ENCODE peak calls at places on chromosomes 16 and 17, in five cellular contexts. One of them, this sample, is unnamed.

GRCh38 chr17:37713624-37714023 is 31.2 kb downstream of the HNF1B start:
- DNase-seq in AG04450: no peak
- DNase-seq in NB4: no peak
- DNase-seq in uterus: no peak
- DNase-seq in HL-60: no peak
- DNase-seq in this sample: no peak

GRCh38 chr16:22291020-22291419 is 6.2 kb upstream of the POLR3E start:
- DNase-seq in NB4: no peak
- DNase-seq in uterus: no peak
- DNase-seq in AG04450: no peak
- DNase-seq in HL-60: no peak
- DNase-seq in this sample: no peak

GRCh38 chr17:66783656-66784381 is 51.1 kb upstream of the CACNG5 start:
- DNase-seq in uterus: no peak
- DNase-seq in NB4: no peak
- DNase-seq in HL-60: no peak
- DNase-seq in AG04450: no peak
- DNase-seq in this sample: no peak

GRCh38 chr16:15484662-15485061 is 50.3 kb downstream of the BMERB1 start:
- DNase-seq in NB4: no peak
- DNase-seq in uterus: no peak
- DNase-seq in HL-60: no peak
- DNase-seq in AG04450: no peak
- DNase-seq in this sample: peak; percentile 64

GRCh38 chr16:89505204-89506112 is 2.7 kb upstream of the SPG7 start:
- DNase-seq in uterus: peak; percentile 83
- DNase-seq in AG04450: peak; percentile 77
- DNase-seq in NB4: peak; percentile 97
- DNase-seq in HL-60: peak; percentile 92
- DNase-seq in this sample: peak; percentile 89

GRCh38 chr17:5583426-5584382 is 605 bp downstream of the NLRP1 start:
- DNase-seq in uterus: peak; percentile 46
- DNase-seq in HL-60: no peak
- DNase-seq in AG04450: no peak
- DNase-seq in NB4: no peak
- DNase-seq in this sample: peak; percentile 15

GRCh38 chr17:38510424-38511125 is 82.3 kb downstream of the ARHGAP23 start:
- DNase-seq in NB4: no peak
- DNase-seq in AG04450: no peak
- DNase-seq in HL-60: no peak
- DNase-seq in uterus: no peak
- DNase-seq in this sample: no peak

GRCh38 chr16:89417352-89417751 is 73.0 kb downstream of the ANKRD11 start:
- DNase-seq in AG04450: no peak
- DNase-seq in NB4: no peak
- DNase-seq in HL-60: no peak
- DNase-seq in uterus: no peak
- DNase-seq in this sample: no peak

GRCh38 chr17:45433136-45433535 is 466 bp upstream of the ARHGAP27 start:
- DNase-seq in AG04450: no peak
- DNase-seq in uterus: no peak
- DNase-seq in NB4: peak; percentile 60
- DNase-seq in HL-60: peak; percentile 47
- DNase-seq in this sample: no peak

GRCh38 chr17:4881761-4882555 is 17.4 kb upstream of the C17orf107 start:
- DNase-seq in AG04450: no peak
- DNase-seq in NB4: peak; percentile 28
- DNase-seq in HL-60: peak; percentile 23
- DNase-seq in uterus: no peak
- DNase-seq in this sample: peak; percentile 69

GRCh38 chr17:1197379-1197778 is 17.6 kb upstream of the ABR start:
- DNase-seq in HL-60: peak; percentile 80
- DNase-seq in NB4: peak; percentile 93
- DNase-seq in uterus: peak; percentile 37
- DNase-seq in AG04450: no peak
- DNase-seq in this sample: no peak

GRCh38 chr17:28635506-28635905 is 9.5 kb downstream of the BLTP2 start:
- DNase-seq in HL-60: no peak
- DNase-seq in uterus: no peak
- DNase-seq in NB4: no peak
- DNase-seq in AG04450: no peak
- DNase-seq in this sample: no peak

GRCh38 chr16:60107467-60107866 is 1373.4 kb upstream of the GOT2 start:
- DNase-seq in HL-60: peak; percentile 54
- DNase-seq in AG04450: no peak
- DNase-seq in NB4: peak; percentile 66
- DNase-seq in uterus: no peak
- DNase-seq in this sample: no peak

GRCh38 chr17:40542562-40543411 is 22.5 kb downstream of the CCR7 start:
- DNase-seq in NB4: no peak
- DNase-seq in HL-60: no peak
- DNase-seq in AG04450: peak; percentile 92
- DNase-seq in uterus: peak; percentile 93
- DNase-seq in this sample: peak; percentile 96

GRCh38 chr16:56558024-56558747 is 6.7 kb upstream of the MT4 start:
- DNase-seq in NB4: no peak
- DNase-seq in AG04450: peak; percentile 8
- DNase-seq in HL-60: no peak
- DNase-seq in uterus: no peak
- DNase-seq in this sample: peak; percentile 89

GRCh38 chr17:40325156-40326013 is 16.4 kb downstream of the RARA start:
- DNase-seq in NB4: no peak
- DNase-seq in HL-60: no peak
- DNase-seq in uterus: no peak
- DNase-seq in AG04450: no peak
- DNase-seq in this sample: no peak

GRCh38 chr16:16096161-16096857 is 127.0 kb downstream of the ABCC6 start:
- DNase-seq in AG04450: peak; percentile 51
- DNase-seq in HL-60: no peak
- DNase-seq in NB4: no peak
- DNase-seq in uterus: peak; percentile 84
- DNase-seq in this sample: no peak

GRCh38 chr16:56202036-56202435 is 10.7 kb downstream of the GNAO1 start:
- DNase-seq in NB4: peak; percentile 32
- DNase-seq in uterus: no peak
- DNase-seq in AG04450: no peak
- DNase-seq in HL-60: no peak
- DNase-seq in this sample: no peak

GRCh38 chr16:66740010-66740409 is 11.4 kb downstream of the DYNC1LI2 start:
- DNase-seq in AG04450: no peak
- DNase-seq in HL-60: no peak
- DNase-seq in NB4: peak; percentile 62
- DNase-seq in uterus: no peak
- DNase-seq in this sample: no peak

GRCh38 chr17:8314797-8315739 is 5.0 kb downstream of the ARHGEF15 start:
- DNase-seq in AG04450: no peak
- DNase-seq in NB4: no peak
- DNase-seq in HL-60: no peak
- DNase-seq in uterus: no peak
- DNase-seq in this sample: no peak

GRCh38 chr16:74071996-74072559 is 224.5 kb upstream of the PSMD7 start:
- DNase-seq in AG04450: no peak
- DNase-seq in uterus: no peak
- DNase-seq in NB4: no peak
- DNase-seq in HL-60: no peak
- DNase-seq in this sample: peak; percentile 7

GRCh38 chr17:19304209-19304608 is 58.3 kb downstream of the B9D1 start:
- DNase-seq in HL-60: peak; percentile 78
- DNase-seq in AG04450: no peak
- DNase-seq in uterus: no peak
- DNase-seq in NB4: peak; percentile 93
- DNase-seq in this sample: peak; percentile 17

GRCh38 chr17:70523407-70523806 is 354.1 kb downstream of the KCNJ2 start:
- DNase-seq in HL-60: no peak
- DNase-seq in uterus: no peak
- DNase-seq in NB4: no peak
- DNase-seq in AG04450: no peak
- DNase-seq in this sample: no peak

GRCh38 chr16:27982184-27982583 is 81.3 kb downstream of the GSG1L start:
- DNase-seq in AG04450: no peak
- DNase-seq in NB4: peak; percentile 15
- DNase-seq in uterus: no peak
- DNase-seq in HL-60: peak; percentile 3
- DNase-seq in this sample: no peak

GRCh38 chr17:81549031-81549557 is 3.1 kb downstream of the FAAP100 start:
- DNase-seq in NB4: no peak
- DNase-seq in AG04450: no peak
- DNase-seq in uterus: no peak
- DNase-seq in HL-60: no peak
- DNase-seq in this sample: no peak

GRCh38 chr16:11497329-11497805 is 89.4 kb downstream of the LITAF start:
- DNase-seq in AG04450: no peak
- DNase-seq in uterus: peak; percentile 76
- DNase-seq in HL-60: peak; percentile 69
- DNase-seq in NB4: peak; percentile 49
- DNase-seq in this sample: peak; percentile 94

GRCh38 chr17:81207610-81208581 is 14.9 kb downstream of the CEP131 start:
- DNase-seq in NB4: peak; percentile 39
- DNase-seq in AG04450: no peak
- DNase-seq in HL-60: peak; percentile 71
- DNase-seq in uterus: no peak
- DNase-seq in this sample: no peak

GRCh38 chr16:73199214-73199613 is 151.3 kb upstream of the ZFHX3 start:
- DNase-seq in uterus: no peak
- DNase-seq in NB4: peak; percentile 16
- DNase-seq in HL-60: no peak
- DNase-seq in AG04450: no peak
- DNase-seq in this sample: no peak

GRCh38 chr17:82931696-82932060 is 91.9 kb upstream of the ZNF750 start:
- DNase-seq in AG04450: peak; percentile 73
- DNase-seq in NB4: no peak
- DNase-seq in uterus: peak; percentile 84
- DNase-seq in HL-60: no peak
- DNase-seq in this sample: peak; percentile 17

GRCh38 chr16:75252049-75252864 is 833 bp upstream of the BCAR1 start:
- DNase-seq in AG04450: no peak
- DNase-seq in HL-60: no peak
- DNase-seq in uterus: no peak
- DNase-seq in NB4: no peak
- DNase-seq in this sample: no peak
- H3K4me3 ChIP-seq in AG04450: peak overlapping the region; percentile 3
- H3K4me3 ChIP-seq in HL-60: no peak overlapping the region
- H3K4me3 ChIP-seq in uterus: no peak overlapping the region
- H3K4me3 ChIP-seq in NB4: no peak overlapping the region
- H3K4me3 ChIP-seq in this sample: no peak overlapping the region

DNA sequence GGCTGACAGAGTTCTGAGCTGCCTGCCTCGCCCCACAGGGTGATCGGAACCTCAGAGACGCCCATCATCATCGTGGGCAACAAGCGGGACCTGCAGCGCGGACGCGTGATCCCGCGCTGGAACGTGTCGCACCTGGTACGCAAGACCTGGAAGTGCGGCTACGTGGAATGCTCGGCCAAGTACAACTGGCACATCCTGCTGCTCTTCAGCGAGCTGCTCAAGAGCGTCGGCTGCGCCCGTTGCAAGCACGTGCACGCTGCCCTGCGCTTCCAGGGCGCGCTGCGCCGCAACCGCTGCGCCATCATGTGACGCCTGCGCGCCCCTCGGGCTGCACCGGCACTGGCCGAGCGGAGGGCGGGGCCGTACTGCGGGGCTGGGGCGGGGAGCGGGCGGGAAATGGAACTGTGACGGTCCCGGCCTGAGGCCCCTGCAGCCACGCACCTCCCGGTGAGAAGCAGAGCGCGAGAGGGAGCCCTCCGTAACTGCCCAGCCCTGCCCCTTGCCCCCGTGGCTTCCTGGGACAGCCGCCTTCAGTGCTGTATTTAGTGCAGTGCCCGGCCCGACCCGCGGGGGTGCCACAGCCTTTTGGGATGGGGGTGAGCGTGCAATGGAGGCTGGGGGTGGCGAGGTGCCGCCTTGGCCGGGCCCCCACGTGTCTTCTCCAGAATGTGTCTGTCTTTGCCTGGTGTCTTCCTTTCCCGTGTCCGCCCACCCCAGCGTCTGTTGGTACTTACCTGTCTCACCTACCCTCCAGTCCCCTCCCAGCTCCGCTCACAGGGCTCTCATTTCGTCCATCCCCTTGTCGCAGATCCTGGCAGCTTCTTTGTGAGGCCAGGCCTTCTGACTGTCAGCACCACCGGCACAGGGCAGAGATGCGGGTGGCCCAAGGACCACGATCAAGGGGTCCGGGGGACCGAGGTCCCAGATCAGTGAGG is 9.8 kb downstream of the RASL10B start:
- DNase-seq in HL-60: no peak
- DNase-seq in NB4: no peak
- DNase-seq in uterus: no peak
- DNase-seq in AG04450: no peak
- DNase-seq in this sample: no peak
- H3K4me3 ChIP-seq in HL-60: no peak overlapping the region
- H3K4me3 ChIP-seq in NB4: no peak overlapping the region
- H3K4me3 ChIP-seq in uterus: no peak overlapping the region
- H3K4me3 ChIP-seq in AG04450: no peak overlapping the region
- H3K4me3 ChIP-seq in this sample: no peak overlapping the region

GRCh38 chr17:48596735-48597491 is 3.3 kb upstream of the HOXB5 start:
- DNase-seq in uterus: no peak
- DNase-seq in NB4: no peak
- DNase-seq in HL-60: no peak
- DNase-seq in AG04450: no peak
- DNase-seq in this sample: no peak
- H3K4me3 ChIP-seq in uterus: no peak overlapping the region
- H3K4me3 ChIP-seq in NB4: no peak overlapping the region
- H3K4me3 ChIP-seq in HL-60: no peak overlapping the region
- H3K4me3 ChIP-seq in AG04450: peak overlapping the region; percentile 76
- H3K4me3 ChIP-seq in this sample: no peak overlapping the region

DNA sequence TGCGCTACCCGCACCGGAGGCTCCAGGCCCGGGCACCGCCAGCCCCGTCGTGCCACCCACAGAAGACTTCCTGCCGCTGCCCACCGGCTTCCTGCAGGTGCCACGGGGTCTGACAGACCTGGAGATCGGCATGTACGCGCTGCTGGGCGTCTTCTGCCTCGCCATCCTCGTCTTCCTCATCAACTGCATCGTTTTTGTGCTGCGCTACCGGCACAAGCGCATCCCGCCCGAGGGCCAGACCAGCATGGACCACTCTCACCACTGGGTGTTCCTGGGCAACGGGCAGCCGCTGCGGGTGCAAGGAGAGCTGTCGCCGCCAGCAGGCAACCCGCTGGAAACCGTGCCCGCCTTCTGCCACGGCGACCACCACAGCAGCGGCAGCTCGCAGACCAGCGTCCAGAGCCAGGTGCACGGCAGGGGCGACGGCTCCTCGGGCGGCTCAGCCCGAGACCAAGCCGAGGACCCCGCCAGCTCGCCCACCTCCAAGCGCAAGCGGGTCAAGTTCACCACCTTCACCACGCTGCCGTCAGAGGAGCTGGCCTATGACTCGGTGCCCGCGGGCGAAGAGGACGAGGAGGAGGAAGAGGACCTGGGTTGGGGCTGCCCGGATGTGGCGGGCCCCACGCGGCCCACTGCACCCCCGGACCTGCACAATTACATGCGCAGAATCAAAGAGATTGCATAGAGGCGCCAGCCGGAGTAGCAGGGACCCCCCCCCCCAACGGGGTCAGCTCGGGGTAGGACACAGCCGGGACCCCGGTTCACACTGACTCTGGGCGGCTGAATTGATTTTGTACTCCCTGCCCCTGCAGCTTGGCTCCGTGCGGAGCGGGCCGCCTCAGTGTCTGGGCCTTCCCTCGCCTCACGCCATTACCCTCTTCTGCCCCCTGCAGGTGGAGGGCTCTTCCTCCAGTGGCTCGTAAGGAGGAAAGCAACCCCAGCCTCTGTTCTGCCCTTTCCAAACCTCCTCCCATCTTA is 58.5 kb downstream of the TMEM132E start:
- DNase-seq in HL-60: peak; percentile 73
- DNase-seq in AG04450: peak; percentile 18
- DNase-seq in NB4: peak; percentile 84
- DNase-seq in uterus: peak; percentile 57
- DNase-seq in this sample: peak; percentile 52
- H3K4me3 ChIP-seq in HL-60: peak overlapping the region; percentile 16
- H3K4me3 ChIP-seq in AG04450: no peak overlapping the region
- H3K4me3 ChIP-seq in NB4: no peak overlapping the region
- H3K4me3 ChIP-seq in uterus: no peak overlapping the region
- H3K4me3 ChIP-seq in this sample: no peak overlapping the region